ENCODE peak calls at places on chromosomes 1 and 21, in four cellular contexts. S is H1, A is GM12878, C is HepG2. X is an unnamed sample.

GRCh38 chr1:94068831-94069648 is 51.9 kb downstream of the ABCA4 start:
- DNase-seq in S (no peak), C (peak), A (no peak), X (no peak)

GRCh38 chr1:88609051-88609450 is 75.0 kb upstream of the PKN2 start:
- DNase-seq in S (no peak), A (no peak), C (no peak), X (no peak)

GRCh38 chr1:117795190-117795589 is 134.2 kb downstream of the GDAP2 start:
- DNase-seq in C (no peak), S (no peak), A (no peak), X (no peak)

GRCh38 chr1:218371927-218372672 is 27.0 kb downstream of the TGFB2 start:
- DNase-seq in C (peak), S (no peak), A (no peak), X (no peak)

GRCh38 chr1:16915627-16915973 is 6.1 kb upstream of the CROCC start:
- DNase-seq in A (no peak), C (no peak), S (no peak), X (no peak)

GRCh38 chr1:152111515-152111968 is 3.7 kb downstream of the TCHH start:
- DNase-seq in S (no peak), A (no peak), C (no peak), X (peak)

GRCh38 chr1:52164604-52165003 is 22.7 kb downstream of the ZFYVE9 start:
- DNase-seq in S (no peak), A (no peak), C (no peak), X (no peak)

GRCh38 chr1:117093870-117094621 is 27.5 kb downstream of the TRIM45 start:
- DNase-seq in C (no peak), S (no peak), A (no peak), X (peak)

GRCh38 chr1:19312782-19313635 is 883 bp downstream of the SLC66A1 start:
- DNase-seq in A (no peak), C (no peak), S (no peak), X (no peak)

GRCh38 chr1:42734201-42735035 is 5.6 kb downstream of the CLDN19 start:
- DNase-seq in A (no peak), S (no peak), C (peak), X (peak)

GRCh38 chr1:95207223-95207935 is 26.6 kb upstream of the RWDD3 start:
- DNase-seq in S (no peak), A (no peak), C (no peak), X (no peak)

GRCh38 chr1:233509596-233509995 is 104.3 kb upstream of the KCNK1 start:
- DNase-seq in S (no peak), A (no peak), C (no peak), X (no peak)

GRCh38 chr21:44653656-44654575 is 543 bp downstream of the KRTAP12-4 start:
- DNase-seq in S (no peak), C (no peak), A (no peak), X (no peak)

GRCh38 chr1:68378296-68379084 is 71.3 kb downstream of the RPE65 start:
- DNase-seq in S (no peak), A (no peak), C (no peak), X (no peak)

GRCh38 chr1:24861821-24862727 is 68.0 kb downstream of the RUNX3 start:
- DNase-seq in C (no peak), S (no peak), A (no peak), X (no peak)

GRCh38 chr1:172824199-172824598 is 165.3 kb downstream of the FASLG start:
- DNase-seq in A (no peak), C (no peak), S (no peak), X (no peak)

DNA sequence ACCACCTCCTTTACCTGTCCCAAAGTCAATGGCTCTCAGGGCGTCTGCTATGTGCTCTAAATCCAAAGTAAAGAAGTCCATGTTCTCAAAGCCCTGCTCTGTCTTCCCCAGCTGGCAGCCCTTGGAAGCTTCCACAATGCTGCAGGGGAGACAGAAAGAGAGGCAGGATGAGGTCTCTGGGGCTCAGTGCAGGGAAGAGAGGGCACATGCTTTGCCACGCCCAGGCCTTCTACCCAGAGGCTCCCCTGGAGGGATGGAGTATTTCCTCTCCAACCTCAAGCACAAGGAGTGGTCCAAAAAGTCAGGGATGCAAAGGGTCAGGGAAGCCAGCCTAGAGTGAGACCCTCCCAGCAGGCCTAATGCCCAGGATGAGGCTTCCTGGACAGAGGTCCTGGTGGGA is 10.2 kb downstream of the TRIM63 start:
- DNase-seq in C (no peak), S (no peak), A (no peak), X (no peak)
- TF ChIP-seq SUZ12 in C (no peak), S (no peak), A (no peak), X (no peak)

GRCh38 chr1:235766794-235767285 is 99.9 kb downstream of the LYST start:
- DNase-seq in C (no peak), S (no peak), A (no peak), X (no peak)
- H3K4me3 ChIP-seq in C (no peak), S (no peak), A (no peak), X (no peak)

DNA sequence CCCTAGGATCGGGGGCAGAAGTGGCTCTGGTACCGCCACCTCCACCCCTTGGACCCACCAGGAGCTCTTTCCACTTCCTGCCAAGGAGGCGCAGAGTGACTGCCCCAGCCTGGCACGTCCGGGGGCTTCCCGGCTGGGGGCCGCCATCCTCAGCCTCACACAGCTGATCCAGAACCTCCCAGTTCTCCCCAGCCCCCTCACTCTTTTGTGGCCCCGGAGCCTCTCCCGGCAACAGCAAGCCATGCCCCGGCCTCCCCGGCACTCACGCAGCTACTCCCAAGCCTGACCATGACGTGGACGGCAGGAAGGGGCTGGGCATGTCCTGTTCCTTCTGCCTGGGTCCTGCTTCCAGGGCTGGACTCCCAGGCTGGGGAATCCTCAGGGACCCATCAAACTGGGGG is 17.1 kb downstream of the TP73 start:
- DNase-seq in A (no peak), S (no peak), C (no peak), X (no peak)
- TF ChIP-seq SUZ12 in A (no peak), S (no peak), C (no peak), X (no peak)

DNA sequence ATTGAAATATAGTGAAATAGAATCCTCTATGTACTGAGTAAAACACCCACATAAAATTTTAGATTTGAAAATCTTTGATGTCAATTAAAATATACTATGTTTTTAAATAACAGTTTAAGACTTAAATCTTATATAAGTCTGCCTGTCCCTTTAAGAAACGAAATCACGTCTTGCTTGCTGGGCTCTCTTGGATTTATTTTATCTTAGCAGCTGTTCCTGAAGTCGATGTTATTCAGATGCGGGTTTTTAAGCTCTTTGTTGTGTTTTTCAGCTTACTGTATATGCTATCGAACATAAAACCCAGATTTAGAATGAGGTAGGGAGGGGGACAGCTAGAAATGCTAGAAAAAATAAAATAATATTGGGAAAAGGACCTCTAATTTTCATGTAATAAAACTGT is 11.1 kb upstream of the SSX2IP start:
- DNase-seq in S (no peak), A (no peak), C (no peak), X (no peak)
- H3K4me3 ChIP-seq in S (no peak), A (no peak), C (no peak), X (no peak)

GRCh38 chr1:195373831-195374230 is 1234.4 kb downstream of the KCNT2 start:
- DNase-seq in C (no peak), S (no peak), A (no peak), X (no peak)

DNA sequence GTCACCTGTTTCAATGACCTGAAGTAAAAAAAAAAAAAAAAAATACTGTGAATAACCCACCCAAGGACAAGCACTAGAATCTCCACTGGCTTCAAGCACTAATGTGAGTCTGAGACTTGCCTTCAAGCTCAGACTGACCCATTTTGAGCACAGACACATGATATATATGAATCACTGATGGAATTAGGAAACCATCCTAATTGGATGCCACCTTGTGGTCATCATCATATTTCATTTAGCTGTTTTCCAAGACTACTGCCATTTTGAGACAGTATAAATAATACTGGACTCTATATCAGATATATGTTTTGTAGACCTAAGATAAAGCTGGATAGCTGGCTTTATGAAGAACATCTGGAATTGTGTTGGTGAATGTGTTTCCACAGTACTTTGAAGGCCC is 1232.0 kb downstream of the KCNT2 start:
- DNase-seq in S (no peak), A (no peak), C (peak), X (no peak)
- TF ChIP-seq SUZ12 in S (no peak), A (no peak), C (no peak), X (no peak)

DNA sequence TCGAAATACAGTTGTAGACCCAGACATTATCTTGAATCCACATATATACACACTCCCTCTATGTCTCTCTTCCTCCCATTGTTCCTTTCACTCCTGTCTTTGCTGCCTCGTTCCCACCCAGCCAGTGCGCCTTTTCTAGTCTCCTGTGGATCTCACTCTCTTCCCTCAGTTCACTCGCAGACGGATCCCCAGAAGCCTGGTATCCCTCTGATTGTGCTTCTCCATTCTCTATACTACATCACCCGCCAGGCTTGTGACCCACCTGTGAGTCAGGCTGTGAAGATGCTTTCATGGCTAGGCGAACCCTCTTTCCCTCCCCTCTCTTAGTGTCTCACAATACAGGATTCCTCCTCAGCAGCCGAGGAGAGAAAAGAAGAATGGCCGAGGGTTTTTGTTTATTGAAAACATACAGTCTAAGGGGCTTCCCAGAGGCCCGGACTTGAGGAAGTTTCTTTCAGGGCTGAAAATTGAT is 1.5 kb downstream of the HCN3 start:
- DNase-seq in C (no peak), A (no peak), S (no peak), X (no peak)
- H3K4me3 ChIP-seq in C (peak), A (no peak), S (no peak), X (no peak)

GRCh38 chr1:206136241-206136640 is 19.1 kb upstream of the AVPR1B start:
- DNase-seq in C (no peak), A (no peak), S (no peak), X (no peak)
- TF ChIP-seq SUZ12 in C (no peak), A (no peak), S (no peak), X (no peak)

GRCh38 chr1:27342391-27342777 is 562 bp downstream of the SYTL1 start:
- DNase-seq in A (no peak), S (no peak), C (no peak), X (no peak)
- H3K4me3 ChIP-seq in A (peak), S (peak), C (peak), X (peak)

GRCh38 chr1:193251950-193252349 is 65.5 kb upstream of the B3GALT2 start:
- DNase-seq in C (no peak), A (no peak), S (no peak), X (no peak)
- TF ChIP-seq SUZ12 in C (no peak), A (no peak), S (no peak), X (no peak)

GRCh38 chr1:37633950-37634553 is 640 bp downstream of the RSPO1 start:
- DNase-seq in C (no peak), A (no peak), S (no peak), X (no peak)

GRCh38 chr1:37636435-37636834 is 1.7 kb upstream of the RSPO1 start:
- DNase-seq in A (no peak), C (no peak), S (no peak), X (no peak)

GRCh38 chr1:37635309-37635902 is 714 bp upstream of the RSPO1 start:
- DNase-seq in S (no peak), A (no peak), C (no peak), X (no peak)

GRCh38 chr1:37633040-37633949 is 1.4 kb downstream of the RSPO1 start:
- DNase-seq in S (no peak), A (no peak), C (no peak), X (no peak)

GRCh38 chr1:37634554-37635308 is at the start of gene RSPO1:
- DNase-seq in S (no peak), A (no peak), C (no peak), X (peak)
- H3K4me3 ChIP-seq in S (peak), A (no peak), C (peak), X (peak)

X was measured in NT2/D1.